ENCODE peak calls at places on chromosome 1, in eight cellular contexts. Q is H7; H is stimulated activated naive CD4-positive, alpha-beta T cell; G is T47D; Z is stromal cell of bone marrow; U is C1 segment of cervical spinal cord; F is mesendoderm; X is stimulated activated CD4-positive, alpha-beta T cell treated with anti-CD3 and anti-CD28 coated beads, TNF-alpha, amount 100 ng/mL, for 48 hours. C is an unnamed sample.

GRCh38 chr1:24501371-24502167 is 1.1 kb upstream of the RCAN3 start:
- DNase-seq in Q (peak), H (peak), G (no peak), Z (no peak), U (no peak), F (peak), X (no peak), C (no peak)

GRCh38 chr1:95145493-95145892 is 28.3 kb downstream of the TLCD4 start:
- DNase-seq in Q (no peak), H (no peak), G (no peak), Z (no peak), U (no peak), F (no peak), X (no peak), C (no peak)

GRCh38 chr1:67642694-67643093 is 42.3 kb upstream of the GADD45A start:
- DNase-seq in Q (peak), H (no peak), G (no peak), Z (no peak), U (no peak), F (no peak), X (no peak), C (peak)

GRCh38 chr1:54002544-54003248 is 15.3 kb downstream of the LDLRAD1 start:
- DNase-seq in Q (no peak), H (no peak), G (no peak), Z (no peak), U (no peak), F (no peak), X (no peak), C (no peak)

GRCh38 chr1:217134857-217135568 is 411.8 kb upstream of the ESRRG start:
- DNase-seq in Q (peak), H (no peak), G (peak), Z (no peak), U (no peak), F (peak), X (no peak), C (peak)

GRCh38 chr1:232635778-232636356 is 5.9 kb upstream of the SIPA1L2 start:
- DNase-seq in Q (peak), H (no peak), G (peak), Z (no peak), U (no peak), F (no peak), X (no peak), C (no peak)

GRCh38 chr1:115078708-115079107 is 10.6 kb downstream of the TSPAN2 start:
- DNase-seq in Q (no peak), H (no peak), G (no peak), Z (no peak), U (no peak), F (no peak), X (no peak), C (no peak)

GRCh38 chr1:22204989-22205913 is 62.4 kb upstream of the WNT4 start:
- DNase-seq in Q (no peak), H (no peak), G (peak), Z (no peak), U (no peak), F (no peak), X (no peak), C (no peak)

GRCh38 chr1:41479808-41480160 is 4.7 kb downstream of the EDN2 start:
- DNase-seq in Q (no peak), H (no peak), G (no peak), Z (no peak), U (no peak), F (no peak), X (no peak), C (no peak)

GRCh38 chr1:115364044-115364775 is 26.2 kb upstream of the NGF start:
- DNase-seq in Q (no peak), H (no peak), G (no peak), Z (peak), U (no peak), F (no peak), X (no peak), C (no peak)

GRCh38 chr1:905071-905749 is 18.5 kb upstream of the SAMD11 start:
- DNase-seq in Q (peak), H (peak), G (no peak), Z (no peak), U (no peak), F (peak), X (no peak), C (no peak)

GRCh38 chr1:1917304-1917976 is 1.6 kb downstream of the TMEM52 start:
- DNase-seq in Q (no peak), H (no peak), G (no peak), Z (no peak), U (no peak), F (no peak), X (no peak), C (no peak)

GRCh38 chr1:119611701-119612113 is 36.4 kb downstream of the ZNF697 start:
- DNase-seq in Q (peak), H (peak), G (peak), Z (no peak), U (peak), F (peak), X (peak), C (peak)

GRCh38 chr1:205601209-205601608 is 30.6 kb downstream of the ELK4 start:
- DNase-seq in Q (no peak), H (no peak), G (no peak), Z (no peak), U (no peak), F (no peak), X (no peak), C (no peak)

GRCh38 chr1:52633291-52633754 is 355 bp downstream of the SHISAL2A start:
- DNase-seq in Q (no peak), H (peak), G (no peak), Z (no peak), U (no peak), F (peak), X (peak), C (peak)

GRCh38 chr1:28163496-28164120 is 12.9 kb downstream of the PTAFR start:
- DNase-seq in Q (no peak), H (no peak), G (no peak), Z (no peak), U (peak), F (peak), X (no peak), C (no peak)

GRCh38 chr1:99501871-99502270 is 144.0 kb upstream of the PALMD start:
- DNase-seq in Q (no peak), H (no peak), G (no peak), Z (no peak), U (no peak), F (no peak), X (no peak), C (no peak)

GRCh38 chr1:240092301-240093119 is 827 bp downstream of the FMN2 start:
- DNase-seq in Q (peak), H (no peak), G (peak), Z (no peak), U (no peak), F (peak), X (no peak), C (peak)

GRCh38 chr1:237737448-237737847 is 153.3 kb downstream of the ZP4 start:
- DNase-seq in Q (no peak), H (no peak), G (no peak), Z (no peak), U (no peak), F (no peak), X (no peak), C (no peak)

GRCh38 chr1:19739628-19740027 is 60.1 kb downstream of the TMCO4 start:
- DNase-seq in Q (no peak), H (no peak), G (no peak), Z (no peak), U (no peak), F (no peak), X (no peak), C (no peak)

GRCh38 chr1:204659061-204659460 is 26.5 kb downstream of the LRRN2 start:
- DNase-seq in Q (no peak), H (no peak), G (no peak), Z (no peak), U (no peak), F (no peak), X (no peak), C (no peak)

GRCh38 chr1:21537511-21537931 is 28.3 kb downstream of the ALPL start:
- DNase-seq in Q (peak), H (no peak), G (no peak), Z (no peak), U (no peak), F (no peak), X (no peak), C (no peak)

GRCh38 chr1:107135466-107135865 is 5.4 kb upstream of the NTNG1 start:
- DNase-seq in Q (peak), H (no peak), G (peak), Z (no peak), U (no peak), F (peak), X (no peak), C (peak)

GRCh38 chr1:20399196-20399595 is 86.8 kb downstream of the CAMK2N1 start:
- DNase-seq in Q (no peak), H (no peak), G (no peak), Z (no peak), U (no peak), F (no peak), X (no peak), C (no peak)

GRCh38 chr1:215568287-215568692 is 1.2 kb downstream of the KCTD3 start:
- DNase-seq in Q (peak), H (no peak), G (peak), Z (peak), U (no peak), F (no peak), X (no peak), C (no peak)

GRCh38 chr1:119083479-119083878 is 57.0 kb downstream of the WARS2 start:
- DNase-seq in Q (no peak), H (no peak), G (no peak), Z (no peak), U (no peak), F (no peak), X (no peak), C (no peak)

GRCh38 chr1:12447301-12447700 is 170.7 kb downstream of the DHRS3 start:
- DNase-seq in Q (no peak), H (no peak), G (no peak), Z (peak), U (no peak), F (no peak), X (no peak), C (no peak)

GRCh38 chr1:151838491-151839412 is 868 bp downstream of the C2CD4D start:
- DNase-seq in Q (peak), H (peak), G (no peak), Z (no peak), U (no peak), F (peak), X (no peak), C (no peak)

GRCh38 chr1:27616441-27616840 is 12.5 kb upstream of the AHDC1 start:
- DNase-seq in Q (peak), H (no peak), G (no peak), Z (no peak), U (no peak), F (no peak), X (no peak), C (no peak)

GRCh38 chr1:55380313-55380970 is 165.3 kb upstream of the USP24 start:
- DNase-seq in Q (no peak), H (no peak), G (no peak), Z (no peak), U (no peak), F (no peak), X (no peak), C (no peak)

GRCh38 chr1:209328178-209328577 is 255.3 kb upstream of the CAMK1G start:
- DNase-seq in Q (no peak), H (no peak), G (no peak), Z (no peak), U (no peak), F (no peak), X (no peak), C (no peak)

GRCh38 chr1:154295408-154296235 is 23.2 kb downstream of the HAX1 start:
- DNase-seq in Q (no peak), H (no peak), G (peak), Z (no peak), U (no peak), F (no peak), X (no peak), C (no peak)

GRCh38 chr1:243230914-243231313 is 24.2 kb downstream of the CEP170 start:
- DNase-seq in Q (no peak), H (no peak), G (peak), Z (no peak), U (no peak), F (peak), X (no peak), C (no peak)

GRCh38 chr1:6761338-6761737 is 23.9 kb upstream of the CAMTA1 start:
- DNase-seq in Q (no peak), H (no peak), G (no peak), Z (no peak), U (no peak), F (no peak), X (no peak), C (no peak)

GRCh38 chr1:210687582-210688279 is 359.0 kb downstream of the HHAT start:
- DNase-seq in Q (no peak), H (no peak), G (no peak), Z (peak), U (no peak), F (no peak), X (no peak), C (no peak)

GRCh38 chr1:161864577-161864976 is 98.5 kb downstream of the ATF6 start:
- DNase-seq in Q (no peak), H (peak), G (no peak), Z (peak), U (no peak), F (no peak), X (no peak), C (no peak)

C was measured in neural crest cell.